ENCODE peak calls at places on chromosome 5, in seven cellular contexts. Q is gastrocnemius medialis, E is lower lobe of right lung, K is heart right ventricle, O is fibroblast of lung, D is endodermal cell, W is mucosa of descending colon. U is an unnamed sample. For H3K4me1, the result is how much of the 10 kb centered on the place peaks cover.

GRCh38 chr5:28017178-28017577 is 978.8 kb upstream of the CDH9 start:
- DNase-seq in K (no peak), D (no peak), Q (no peak), O (no peak), E (no peak), W (no peak), U (no peak)

GRCh38 chr5:93096561-93096960 is 484.5 kb downstream of the NR2F1-AS1 start:
- DNase-seq in Q (no peak), D (no peak), E (no peak), W (no peak), K (no peak), O (no peak), U (no peak)

GRCh38 chr5:44665101-44665701 is 143.5 kb upstream of the MRPS30 start:
- DNase-seq in K (no peak), O (peak), Q (peak), D (no peak), W (no peak), E (no peak), U (no peak)

GRCh38 chr5:1167728-1168709 is 33.4 kb upstream of the SLC6A19 start:
- DNase-seq in D (peak), W (peak), K (peak), Q (peak), E (peak), O (peak), U (peak)

GRCh38 chr5:103041071-103041676 is 78.8 kb downstream of the GIN1 start:
- DNase-seq in O (peak), Q (no peak), K (no peak), E (no peak), W (no peak), D (no peak), U (no peak)

GRCh38 chr5:61306531-61307195 is 25.4 kb upstream of the ZSWIM6 start:
- DNase-seq in D (peak), E (no peak), K (no peak), Q (no peak), O (peak), W (no peak), U (no peak)

GRCh38 chr5:154288145-154288544 is 97.6 kb downstream of the GALNT10 start:
- DNase-seq in W (no peak), O (peak), E (no peak), Q (no peak), D (peak), K (no peak), U (peak)

GRCh38 chr5:18397393-18397792 is 763.1 kb downstream of the TAF11L14 start:
- DNase-seq in K (no peak), Q (no peak), W (no peak), D (no peak), E (no peak), O (no peak), U (no peak)

GRCh38 chr5:6193315-6193714 is 185.0 kb downstream of the MED10 start:
- DNase-seq in Q (no peak), K (no peak), W (no peak), E (no peak), O (no peak), D (no peak), U (no peak)

GRCh38 chr5:86858452-86858851 is 240.7 kb downstream of the COX7C start:
- DNase-seq in O (peak), E (no peak), D (no peak), Q (no peak), W (no peak), K (no peak), U (no peak)

GRCh38 chr5:91486638-91487037 is 103.5 kb upstream of the ARRDC3 start:
- DNase-seq in O (peak), E (no peak), D (no peak), K (no peak), W (no peak), Q (no peak), U (no peak)

GRCh38 chr5:50576686-50577256 is 89.7 kb upstream of the PARP8 start:
- DNase-seq in Q (no peak), O (no peak), K (no peak), E (no peak), D (no peak), W (no peak), U (no peak)

GRCh38 chr5:5652181-5652580 is 229.7 kb downstream of the ICE1 start:
- DNase-seq in K (no peak), Q (no peak), O (no peak), D (no peak), E (no peak), W (no peak), U (no peak)

GRCh38 chr5:111143910-111144309 is 51.8 kb downstream of the WDR36 start:
- DNase-seq in O (peak), E (no peak), K (peak), W (no peak), Q (peak), D (no peak), U (peak)

GRCh38 chr5:83265318-83265717 is 188.0 kb downstream of the XRCC4 start:
- DNase-seq in Q (no peak), E (no peak), O (peak), W (no peak), D (no peak), K (no peak), U (no peak)

GRCh38 chr5:73792687-73793320 is 166.8 kb downstream of the ARHGEF28 start:
- DNase-seq in E (peak), O (peak), W (peak), D (peak), Q (peak), K (peak), U (peak)

GRCh38 chr5:13865317-13865716 is 79.2 kb downstream of the DNAH5 start:
- DNase-seq in W (no peak), D (no peak), O (no peak), K (no peak), Q (no peak), E (no peak), U (no peak)

GRCh38 chr5:98907951-98908350 is 20.9 kb downstream of the CHD1 start:
- DNase-seq in E (no peak), O (no peak), K (no peak), Q (no peak), W (no peak), D (no peak), U (no peak)

GRCh38 chr5:7391215-7391614 is 4.7 kb upstream of the ADCY2 start:
- DNase-seq in Q (no peak), O (peak), E (no peak), K (no peak), D (peak), W (no peak), U (no peak)

DNA sequence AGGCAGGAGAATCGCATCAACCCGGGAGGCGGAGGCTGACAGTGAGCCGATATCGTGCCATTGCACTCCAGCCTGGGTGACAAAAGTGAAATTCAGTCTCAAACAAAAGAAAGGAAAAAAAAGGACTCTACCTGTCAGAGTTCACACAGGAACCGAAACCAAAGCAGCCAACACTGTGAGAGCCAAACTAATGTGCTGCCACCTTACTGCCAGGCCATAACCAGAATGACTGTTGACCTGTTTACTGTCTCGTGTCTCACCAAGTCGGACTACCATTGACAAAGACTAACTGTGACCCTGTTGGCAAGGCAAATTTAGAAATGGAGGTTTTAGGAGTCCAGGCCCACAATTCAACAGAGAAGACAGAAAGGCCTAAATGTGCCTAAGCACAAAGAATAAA is 112.4 kb downstream of the ANXA2R start:
- DNase-seq in O (no peak), W (no peak), Q (no peak), D (no peak), K (no peak), E (no peak), U (no peak)
- H3K4me3 ChIP-seq in O (no peak), W (no peak), Q (no peak), D (no peak), K (no peak), E (no peak), U (no peak)

GRCh38 chr5:180821538-180821937 is 18.9 kb upstream of the MGAT1 start:
- DNase-seq in Q (no peak), K (no peak), E (no peak), O (no peak), W (no peak), D (no peak), U (no peak)

GRCh38 chr5:180823346-180823745 is 20.7 kb upstream of the MGAT1 start:
- DNase-seq in O (no peak), Q (no peak), E (no peak), W (no peak), K (no peak), D (no peak), U (peak)

GRCh38 chr5:180823938-180824629 is 21.5 kb upstream of the MGAT1 start:
- DNase-seq in D (no peak), K (no peak), Q (no peak), O (no peak), E (no peak), W (no peak), U (no peak)

GRCh38 chr5:180825768-180826525 is 23.3 kb upstream of the MGAT1 start:
- DNase-seq in K (no peak), D (no peak), O (peak), E (no peak), W (no peak), Q (peak), U (peak)

GRCh38 chr5:180824630-180825476 is 22.2 kb upstream of the MGAT1 start:
- DNase-seq in O (no peak), D (no peak), K (no peak), Q (no peak), W (no peak), E (no peak), U (peak)
- H3K4me1 ChIP-seq in O (under half), D (under half), K (under half), Q (under half), W (under half), E (half or more), U (half or more)

DNA sequence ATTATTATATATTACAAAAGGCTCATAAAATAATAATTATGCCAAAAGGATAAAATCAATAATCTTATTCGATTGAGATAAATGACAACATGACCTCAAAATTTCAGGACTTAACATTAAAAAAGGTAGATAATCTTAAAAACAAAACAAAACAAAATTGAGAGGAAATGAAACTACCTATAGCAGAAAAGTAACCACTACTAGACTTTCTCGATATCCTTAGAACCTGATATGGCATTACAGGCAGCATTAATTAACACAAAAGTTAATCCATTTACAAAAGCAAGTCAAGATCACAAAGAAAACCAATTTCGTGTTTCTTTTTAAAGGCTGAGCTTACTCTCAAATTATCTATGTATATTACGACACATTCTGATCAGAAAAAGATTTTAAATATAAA is 29.9 kb downstream of the TMEM161B start:
- DNase-seq in W (no peak), K (no peak), Q (no peak), D (no peak), E (no peak), O (no peak), U (no peak)
- TF ChIP-seq CTCF in W (no peak), K (no peak), Q (no peak), D (no peak), E (no peak), O (no peak), U (no peak)

DNA sequence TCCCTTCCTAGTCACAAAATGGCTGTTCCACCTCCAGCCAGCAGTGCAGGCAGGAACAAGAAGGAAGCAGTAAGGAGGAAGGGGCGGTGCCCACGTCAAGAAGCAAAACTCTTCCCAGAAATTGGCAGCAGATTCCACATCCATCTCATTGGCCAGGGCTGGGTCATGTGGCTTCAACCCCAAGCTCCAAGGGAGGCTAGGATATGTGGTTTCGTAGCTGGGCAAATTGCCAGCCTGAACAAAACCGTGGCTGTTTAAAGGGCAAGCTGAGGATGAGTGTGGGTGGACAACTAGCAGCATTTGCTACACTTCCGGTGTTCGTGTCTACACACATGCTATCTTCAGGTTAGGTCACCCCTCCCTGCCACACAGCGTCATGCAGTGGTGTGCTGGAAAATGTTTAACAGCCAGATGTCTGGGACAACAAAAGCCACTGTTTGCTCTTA is 92.1 kb upstream of the MAP1B start:
- DNase-seq in D (no peak), K (peak), E (no peak), Q (peak), O (peak), W (no peak), U (peak)
- H3K4me3 ChIP-seq in D (no peak), K (no peak), E (no peak), Q (no peak), O (no peak), W (no peak), U (no peak)

DNA sequence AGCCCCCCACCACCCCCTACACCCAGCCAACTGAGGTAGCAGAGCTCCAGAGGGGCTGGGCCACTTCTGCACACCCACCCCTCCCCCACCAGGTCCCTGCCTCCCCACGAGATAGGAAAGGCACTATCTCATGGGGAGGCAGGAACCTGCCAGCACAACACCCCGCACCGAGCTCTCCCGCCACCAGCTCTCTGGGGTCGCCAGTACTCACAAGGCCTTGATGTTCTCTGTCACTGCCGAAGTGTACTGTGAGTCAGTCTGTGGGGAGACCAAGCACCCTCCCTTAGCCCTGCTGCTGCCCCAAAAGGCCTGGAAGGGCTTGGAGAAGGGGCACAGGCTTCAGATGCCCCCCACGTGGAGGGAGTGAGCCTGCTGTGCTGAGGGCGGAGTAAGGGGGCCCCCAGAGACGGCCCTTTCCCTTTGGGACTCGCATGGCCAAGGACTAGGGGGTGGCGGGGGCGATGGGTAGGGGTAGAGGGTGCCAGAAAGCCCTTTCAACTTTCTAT is 5.9 kb downstream of the MGAT4B start:
- DNase-seq in Q (peak), W (no peak), E (no peak), O (no peak), K (no peak), D (no peak), U (peak)
- H3K4me1 ChIP-seq in Q (under half), W (under half), E (half or more), O (under half), K (under half), D (under half), U (under half)

GRCh38 chr5:169904059-169904458 is 76.2 kb downstream of the INSYN2B start:
- DNase-seq in W (no peak), Q (no peak), E (no peak), K (peak), O (peak), D (no peak), U (no peak)

GRCh38 chr5:169904568-169904967 is 75.7 kb downstream of the INSYN2B start:
- DNase-seq in W (no peak), E (no peak), Q (no peak), K (no peak), O (peak), D (peak), U (no peak)

GRCh38 chr5:169901896-169902295 is 78.4 kb downstream of the INSYN2B start:
- DNase-seq in O (no peak), D (no peak), E (no peak), K (no peak), Q (no peak), W (no peak), U (no peak)

GRCh38 chr5:169906745-169907649 is 73.3 kb downstream of the INSYN2B start:
- DNase-seq in O (no peak), Q (no peak), W (no peak), E (no peak), K (no peak), D (peak), U (no peak)

GRCh38 chr5:169905017-169905416 is 75.3 kb downstream of the INSYN2B start:
- DNase-seq in O (no peak), K (no peak), W (no peak), Q (no peak), E (no peak), D (no peak), U (no peak)
- TF ChIP-seq CTCF in O (no peak), K (no peak), W (no peak), Q (no peak), E (no peak), D (no peak), U (no peak)

GRCh38 chr5:142508027-142508426 is 177.9 kb downstream of the FGF1 start:
- DNase-seq in K (no peak), Q (no peak), D (no peak), O (no peak), E (peak), W (no peak), U (no peak)
- H3K4me3 ChIP-seq in K (no peak), Q (no peak), D (no peak), O (no peak), E (no peak), W (no peak), U (no peak)

GRCh38 chr5:126973193-126973592 is 57.2 kb downstream of the MARCHF3 start:
- DNase-seq in Q (no peak), W (no peak), D (peak), K (no peak), E (no peak), O (no peak), U (no peak)
- H3K4me1 ChIP-seq in Q (under half), W (under half), D (under half), K (under half), E (under half), O (under half), U (under half)

DNA sequence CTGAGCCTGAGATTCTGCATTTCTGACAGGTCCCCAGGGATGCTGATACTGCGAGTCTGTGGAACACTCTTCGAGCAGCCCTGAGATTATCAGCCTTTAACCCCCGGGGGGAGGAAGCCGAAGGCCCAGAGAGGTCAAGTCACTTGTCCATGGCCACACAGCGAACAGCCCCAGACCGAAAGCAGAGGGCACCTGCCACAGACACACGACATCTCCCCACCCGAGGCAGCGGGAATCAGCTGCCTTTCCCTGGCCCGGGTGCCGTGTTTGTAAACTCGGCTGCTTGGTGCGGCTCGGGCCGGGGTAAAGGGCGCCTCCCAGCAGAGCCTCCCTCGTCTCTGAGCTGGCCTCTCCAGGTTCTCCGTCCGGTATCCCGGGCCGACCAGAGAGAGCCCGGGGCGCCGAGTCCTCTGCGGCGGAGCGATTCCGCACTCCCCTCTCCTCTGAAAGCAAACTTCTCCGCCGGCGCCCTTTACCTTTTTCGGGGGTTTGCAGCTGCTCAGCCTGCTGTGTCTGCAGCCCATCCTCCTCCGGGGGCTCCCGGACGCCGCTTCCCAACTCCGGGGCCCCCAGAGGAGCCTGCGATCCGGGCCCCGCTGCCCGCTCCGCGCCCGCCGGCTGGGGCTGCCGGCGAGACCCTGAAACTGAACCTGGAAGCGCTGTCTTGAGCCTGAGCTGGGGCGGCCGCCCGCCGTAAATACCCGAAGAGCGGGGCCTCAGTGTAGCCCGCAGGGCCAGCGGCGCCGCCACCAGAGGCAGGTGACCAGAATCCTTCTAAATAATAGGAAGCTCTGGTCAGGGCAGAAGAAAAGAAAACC is at the start of gene CCDC69:
- DNase-seq in W (peak), D (peak), E (peak), Q (peak), O (peak), K (peak), U (peak)
- TF ChIP-seq CTCF in W (no peak), D (peak), E (peak), Q (peak), O (peak), K (peak), U (peak)

U was measured in adrenal gland.